ENCODE peak calls at places on chromosomes 16 and 17, in ten cellular contexts. X is head of caudate nucleus; Z is effector CD4-positive, alpha-beta T cell; T is stomach; L is Calu3; D is choroid plexus epithelial cell; J is type B pancreatic cell; A is NCI-H2081; V is RWPE1; C is epithelial cell of prostate. H is an unnamed sample.

GRCh38 chr17:51860934-51861561 is 297.5 kb downstream of the CA10 start:
- DNase-seq in X (peak), Z (no peak), T (no peak), L (peak), D (peak), J (no peak), A (peak), V (no peak), C (no peak), H (no peak)

GRCh38 chr17:31919802-31920525 is 16.8 kb upstream of the SUZ12 start:
- DNase-seq in X (no peak), Z (no peak), T (no peak), L (no peak), D (peak), J (no peak), A (no peak), V (no peak), C (no peak), H (no peak)

GRCh38 chr16:85385463-85386331 is 227.4 kb upstream of the GSE1 start:
- DNase-seq in X (peak), Z (no peak), T (no peak), L (no peak), D (no peak), J (no peak), A (peak), V (no peak), C (no peak), H (peak)

GRCh38 chr16:62249069-62249468 is 212.8 kb upstream of the CDH8 start:
- DNase-seq in X (no peak), Z (no peak), T (no peak), L (no peak), D (no peak), J (no peak), A (no peak), V (no peak), C (no peak), H (no peak)

GRCh38 chr17:80279895-80280294 is 19.2 kb downstream of the RNF213 start:
- DNase-seq in X (no peak), Z (no peak), T (no peak), L (no peak), D (peak), J (no peak), A (no peak), V (no peak), C (peak), H (peak)

GRCh38 chr17:48555183-48555615 is 10.3 kb upstream of the HOXB2 start:
- DNase-seq in X (no peak), Z (no peak), T (no peak), L (no peak), D (no peak), J (no peak), A (peak), V (peak), C (peak), H (no peak)

GRCh38 chr16:67431077-67431804 is at the start of gene HSD11B2:
- DNase-seq in X (peak), Z (no peak), T (peak), L (peak), D (peak), J (no peak), A (peak), V (peak), C (no peak), H (peak)

GRCh38 chr17:78325076-78325712 is 34.7 kb downstream of the SOCS3 start:
- DNase-seq in X (no peak), Z (no peak), T (no peak), L (no peak), D (peak), J (no peak), A (no peak), V (no peak), C (no peak), H (peak)

GRCh38 chr17:41734139-41734948 is at the start of gene HAP1:
- DNase-seq in X (peak), Z (no peak), T (peak), L (peak), D (peak), J (peak), A (no peak), V (peak), C (no peak), H (no peak)

GRCh38 chr16:7398536-7398935 is 65.9 kb downstream of the RBFOX1 start:
- DNase-seq in X (no peak), Z (no peak), T (no peak), L (no peak), D (no peak), J (no peak), A (no peak), V (no peak), C (no peak), H (no peak)

GRCh38 chr17:22694362-22695227 is 1002.3 kb downstream of the KCNJ18 start:
- DNase-seq in X (no peak), Z (no peak), T (no peak), L (no peak), D (no peak), J (no peak), A (no peak), V (no peak), C (no peak), H (no peak)